ENCODE peak calls at places on chromosomes 5 and 9, in six cellular contexts. One of them, this sample, is unnamed.

GRCh38 chr5:78841767-78842166 is 143.3 kb downstream of the ARSB start:
- DNase-seq in HEK293T: no peak
- DNase-seq in SK-MEL-5: no peak
- DNase-seq in hypothalamus: no peak
- DNase-seq in SK-N-DZ: no peak
- DNase-seq in ACHN: no peak
- DNase-seq in this sample: peak; percentile 32

GRCh38 chr5:89929173-89929572 is 480.4 kb downstream of the CETN3 start:
- DNase-seq in SK-MEL-5: peak; percentile 52
- DNase-seq in ACHN: no peak
- DNase-seq in HEK293T: no peak
- DNase-seq in SK-N-DZ: no peak
- DNase-seq in hypothalamus: no peak
- DNase-seq in this sample: no peak

GRCh38 chr9:92010705-92011536 is 60.9 kb upstream of the ROR2 start:
- DNase-seq in ACHN: no peak
- DNase-seq in hypothalamus: no peak
- DNase-seq in HEK293T: no peak
- DNase-seq in SK-MEL-5: no peak
- DNase-seq in SK-N-DZ: no peak
- DNase-seq in this sample: no peak

GRCh38 chr9:97600531-97601227 is 32.5 kb downstream of the TSTD2 start:
- DNase-seq in SK-MEL-5: no peak
- DNase-seq in hypothalamus: no peak
- DNase-seq in SK-N-DZ: no peak
- DNase-seq in HEK293T: no peak
- DNase-seq in ACHN: no peak
- DNase-seq in this sample: no peak

GRCh38 chr9:8613346-8613825 is 813.8 kb upstream of the DMAC1 start:
- DNase-seq in ACHN: no peak
- DNase-seq in HEK293T: no peak
- DNase-seq in SK-N-DZ: no peak
- DNase-seq in hypothalamus: no peak
- DNase-seq in SK-MEL-5: no peak
- DNase-seq in this sample: no peak

GRCh38 chr9:129273941-129274709 is 96.1 kb upstream of the IER5L start:
- DNase-seq in ACHN: no peak
- DNase-seq in SK-MEL-5: no peak
- DNase-seq in SK-N-DZ: no peak
- DNase-seq in hypothalamus: no peak
- DNase-seq in HEK293T: no peak
- DNase-seq in this sample: no peak

GRCh38 chr5:108271127-108271526 is 110.8 kb downstream of the FBXL17 start:
- DNase-seq in hypothalamus: no peak
- DNase-seq in SK-MEL-5: no peak
- DNase-seq in ACHN: no peak
- DNase-seq in SK-N-DZ: no peak
- DNase-seq in HEK293T: no peak
- DNase-seq in this sample: no peak

GRCh38 chr5:133124891-133125290 is 73.1 kb downstream of the HSPA4 start:
- DNase-seq in ACHN: no peak
- DNase-seq in SK-MEL-5: no peak
- DNase-seq in hypothalamus: no peak
- DNase-seq in SK-N-DZ: no peak
- DNase-seq in HEK293T: no peak
- DNase-seq in this sample: no peak